ENCODE peak calls at places on chromosomes 3 and 15, in seven cellular contexts. V is prostate gland, U is upper lobe of right lung, J is ovary, G is breast epithelium, T is K562, N is heart right ventricle. Z is an unnamed sample.

GRCh38 chr15:77508541-77509505 is 88.1 kb downstream of the HMG20A start:
- DNase-seq in V (no peak), J (peak; percentile 56), N (peak; percentile 57), U (peak; percentile 70), T (no peak), G (no peak), Z (no peak)

GRCh38 chr15:96170616-96171270 is 159.8 kb upstream of the NR2F2 start:
- DNase-seq in G (no peak), U (no peak), V (no peak), T (no peak), N (no peak), J (no peak), Z (no peak)

GRCh38 chr15:88695046-88695445 is 56.2 kb downstream of the ISG20 start:
- DNase-seq in T (no peak), N (no peak), J (no peak), G (no peak), U (no peak), V (no peak), Z (no peak)

GRCh38 chr3:22228705-22229104 is 477.7 kb upstream of the ZNF385D start:
- DNase-seq in J (no peak), V (no peak), T (no peak), G (no peak), U (no peak), N (no peak), Z (no peak)

GRCh38 chr3:123791417-123791816 is 92.7 kb downstream of the MYLK start:
- DNase-seq in G (no peak), U (no peak), T (no peak), J (no peak), N (no peak), V (no peak), Z (no peak)

GRCh38 chr15:57502116-57502515 is 89.6 kb upstream of the MYZAP start:
- DNase-seq in U (no peak), J (no peak), N (no peak), T (no peak), G (no peak), V (no peak), Z (no peak)

GRCh38 chr3:172094621-172095557 is 55.5 kb downstream of the FNDC3B start:
- DNase-seq in N (no peak), T (no peak), J (no peak), U (no peak), G (no peak), V (no peak), Z (no peak)

GRCh38 chr3:175837962-175838361 is 978.8 kb downstream of the NAALADL2 start:
- DNase-seq in V (no peak), N (no peak), J (no peak), T (no peak), G (no peak), U (no peak), Z (no peak)

GRCh38 chr3:117665311-117665710 is 955.7 kb downstream of the TUSC7 start:
- DNase-seq in T (no peak), G (peak; percentile 54), V (peak; percentile 17), J (no peak), U (peak; percentile 72), N (no peak), Z (no peak)

GRCh38 chr3:31106204-31106603 is 211.7 kb upstream of the GADL1 start:
- DNase-seq in U (no peak), J (no peak), N (no peak), T (no peak), G (no peak), V (peak; percentile 29), Z (no peak)

GRCh38 chr3:33919312-33919711 is 120.9 kb downstream of the PDCD6IP start:
- DNase-seq in T (no peak), J (no peak), N (no peak), G (no peak), U (no peak), V (no peak), Z (no peak)

GRCh38 chr3:79040701-79041100 is 727.1 kb downstream of the ROBO1 start:
- DNase-seq in T (no peak), V (no peak), G (no peak), J (no peak), N (no peak), U (no peak), Z (no peak)

GRCh38 chr15:77035999-77036471 is 34.9 kb downstream of the TSPAN3 start:
- DNase-seq in U (peak; percentile 60), J (no peak), G (no peak), T (no peak), V (no peak), N (no peak), Z (no peak)

GRCh38 chr3:24958910-24959447 is 464.3 kb upstream of the THRB start:
- DNase-seq in U (no peak), G (no peak), T (no peak), N (no peak), V (no peak), J (no peak), Z (no peak)

GRCh38 chr15:42933886-42934667 is 13.5 kb upstream of the TTBK2 start:
- DNase-seq in J (no peak), T (no peak), N (no peak), U (no peak), G (no peak), V (no peak), Z (no peak)

GRCh38 chr3:13575459-13576061 is 26.6 kb downstream of the FBLN2 start:
- DNase-seq in N (no peak), T (peak; percentile 79), U (no peak), V (no peak), J (no peak), G (no peak), Z (no peak)

GRCh38 chr3:158830391-158830790 is 28.5 kb downstream of the MFSD1 start:
- DNase-seq in V (no peak), G (no peak), J (no peak), T (no peak), U (no peak), N (no peak), Z (no peak)

GRCh38 chr3:25648925-25649828 is 15.5 kb downstream of the TOP2B start:
- DNase-seq in T (no peak), J (no peak), U (no peak), G (no peak), V (no peak), N (no peak), Z (no peak)

GRCh38 chr3:42148086-42148842 is 57.1 kb downstream of the TRAK1 start:
- DNase-seq in V (no peak), U (no peak), J (no peak), G (no peak), T (no peak), N (no peak), Z (no peak)

GRCh38 chr3:112362221-112362620 is 29.3 kb downstream of the CD200 start:
- DNase-seq in G (no peak), V (no peak), T (no peak), U (no peak), J (no peak), N (no peak), Z (no peak)

GRCh38 chr15:65423150-65423976 is 616 bp upstream of the IGDCC4 start:
- DNase-seq in U (peak; percentile 48), G (no peak), V (no peak), N (no peak), T (peak; percentile 45), J (no peak), Z (no peak)

GRCh38 chr3:27590437-27591320 is 106.5 kb upstream of the SLC4A7 start:
- DNase-seq in G (no peak), N (peak; percentile 21), V (no peak), J (no peak), T (no peak), U (no peak), Z (no peak)

DNA sequence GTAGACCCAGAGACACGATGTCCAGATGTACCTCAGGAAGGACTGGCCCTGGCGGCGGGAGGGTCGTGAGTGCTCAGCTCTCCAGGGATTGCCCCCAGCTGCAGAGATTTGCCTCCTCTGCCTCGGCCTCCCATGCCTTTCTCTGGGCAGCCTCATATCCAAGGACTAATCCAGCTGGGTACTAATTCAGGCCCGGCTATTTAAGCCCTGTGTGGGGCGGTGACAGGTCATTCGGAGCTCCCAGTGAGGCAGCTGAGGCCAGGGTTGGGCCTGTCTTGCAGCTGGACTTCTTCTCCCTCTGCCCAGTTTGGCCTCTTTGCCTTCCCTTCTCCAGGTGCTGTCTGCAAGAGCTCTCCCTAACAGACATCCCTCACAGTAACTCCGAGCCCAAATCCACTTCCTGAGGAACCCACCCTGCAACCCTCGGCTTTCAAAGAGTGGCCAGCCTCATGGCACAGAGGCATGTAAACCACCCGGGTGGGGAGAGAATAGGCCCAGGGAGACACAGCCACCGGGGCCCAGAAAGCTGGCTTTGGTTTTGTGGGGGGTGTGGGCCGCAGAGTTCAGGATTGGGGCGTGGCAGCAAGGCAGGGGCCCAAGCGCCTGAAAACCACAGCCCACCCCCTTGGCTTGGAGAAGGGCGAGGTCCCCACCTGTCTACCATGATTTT is 85.8 kb downstream of the PPCDC start:
- DNase-seq in G (no peak), U (no peak), N (no peak), T (no peak), J (no peak), V (no peak), Z (no peak)
- H3K4me1 ChIP-seq in G (no peaks in the 10 kb centered on the region), U (peaks cover 16% of the 10 kb centered on the region), N (peaks cover 18% of the 10 kb centered on the region), T (peaks cover 19% of the 10 kb centered on the region), J (peaks cover 2% of the 10 kb centered on the region), V (no peaks in the 10 kb centered on the region), Z (peaks cover 6% of the 10 kb centered on the region)

DNA sequence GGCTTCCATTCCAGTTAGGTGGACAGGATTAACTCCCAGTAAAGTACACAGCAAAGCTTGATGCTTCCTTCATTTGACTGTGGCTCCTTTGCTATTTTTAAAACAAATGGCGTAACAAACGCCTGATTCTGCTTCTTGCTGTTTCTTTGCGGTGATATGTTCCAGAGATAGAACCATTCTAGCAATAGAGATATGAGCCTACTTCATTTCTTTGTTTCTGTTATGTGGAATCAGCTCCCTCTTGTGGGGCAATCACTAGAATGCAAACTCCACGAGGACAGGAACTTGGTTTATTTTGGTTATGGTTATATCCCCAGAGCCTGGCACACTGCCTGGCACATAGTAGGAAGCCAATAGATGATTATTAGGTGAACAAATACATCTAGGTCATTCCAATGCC is 122.6 kb upstream of the SLC6A11 start:
- DNase-seq in V (no peak), U (no peak), G (no peak), N (no peak), J (no peak), T (no peak), Z (no peak)
- TF ChIP-seq CTCF in V (no peak), U (no peak), G (no peak), N (peak; percentile 36), J (no peak), T (no peak), Z (peak; percentile 33)

GRCh38 chr3:129888739-129889138 is 4.8 kb downstream of the TMCC1 start:
- DNase-seq in J (peak; percentile 34), G (no peak), N (no peak), V (no peak), U (no peak), T (no peak), Z (peak; percentile 24)
- H3K4me1 ChIP-seq in J (peaks cover 5% of the 10 kb centered on the region), G (peaks cover 13% of the 10 kb centered on the region), N (peaks cover 47% of the 10 kb centered on the region), V (no peaks in the 10 kb centered on the region), U (peaks cover 30% of the 10 kb centered on the region), T (peaks cover 4% of the 10 kb centered on the region), Z (peaks cover 45% of the 10 kb centered on the region)

DNA sequence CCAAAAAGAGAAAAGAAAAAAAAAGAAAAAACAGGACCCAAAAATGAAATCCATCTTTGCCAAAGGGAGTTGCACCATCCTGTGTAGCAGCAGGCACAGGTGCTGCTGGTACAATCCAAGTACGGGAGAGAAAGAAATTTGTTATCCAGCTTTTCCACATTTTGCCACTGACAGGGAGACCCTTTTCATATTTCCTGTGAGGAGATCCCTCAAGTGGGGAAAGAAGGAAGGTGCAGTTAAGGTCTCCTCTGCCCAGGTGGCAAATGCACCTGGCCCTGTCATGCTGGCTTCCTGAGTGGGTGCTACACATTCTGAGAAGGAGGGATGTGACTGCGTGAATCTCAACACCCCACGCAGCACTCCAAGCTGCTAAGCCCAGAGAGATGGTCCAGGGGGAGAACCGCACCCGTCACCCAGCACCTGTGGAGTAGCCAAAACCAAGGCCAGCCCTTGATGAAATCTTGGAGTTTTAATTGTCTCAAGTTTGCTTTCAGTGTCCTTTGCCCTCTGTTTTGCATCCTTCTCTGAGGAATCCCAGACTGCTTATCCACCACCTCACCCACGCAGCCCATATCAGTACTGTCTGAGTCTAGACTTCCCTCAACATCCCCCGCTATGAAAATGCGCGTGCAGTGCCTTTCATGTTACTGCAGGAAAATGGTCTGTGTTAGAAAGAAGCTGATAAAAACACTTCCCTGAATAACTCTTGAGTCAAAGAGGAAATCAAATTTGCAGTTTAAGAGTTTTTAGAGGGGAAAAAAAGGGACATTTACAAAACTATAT is 141.9 kb upstream of the THBS1 start:
- DNase-seq in N (no peak), U (no peak), T (no peak), V (no peak), J (no peak), G (no peak), Z (no peak)
- TF ChIP-seq CTCF in N (no peak), U (no peak), T (peak; percentile 11), V (no peak), J (no peak), G (no peak), Z (peak; percentile 23)

Z was measured in Panc1.